ENCODE peak calls at places on chromosomes 12 and 14, in five cellular contexts. One of them, this sample, is unnamed.

GRCh38 chr12:6662602-6662905 is 365 bp downstream of the ING4 start:
- DNase-seq in activated CD8-positive, alpha-beta memory T cell treated with anti-CD3 and anti-CD28 coated beads, Interleukin-2, amount 50 U/mL, for 4 hours: no peak
- DNase-seq in HTR-8/SVneo: peak
- DNase-seq in CD4-positive, CD25-positive, alpha-beta regulatory T cell: no peak
- DNase-seq in MM.1S: no peak
- DNase-seq in this sample: no peak

GRCh38 chr14:101813171-101813759 is 51.8 kb downstream of the PPP2R5C start:
- DNase-seq in activated CD8-positive, alpha-beta memory T cell treated with anti-CD3 and anti-CD28 coated beads, Interleukin-2, amount 50 U/mL, for 4 hours: no peak
- DNase-seq in MM.1S: no peak
- DNase-seq in CD4-positive, CD25-positive, alpha-beta regulatory T cell: no peak
- DNase-seq in HTR-8/SVneo: no peak
- DNase-seq in this sample: no peak

GRCh38 chr12:6788972-6789905 is at the start of gene CD4:
- DNase-seq in CD4-positive, CD25-positive, alpha-beta regulatory T cell: peak
- DNase-seq in HTR-8/SVneo: no peak
- DNase-seq in MM.1S: no peak
- DNase-seq in activated CD8-positive, alpha-beta memory T cell treated with anti-CD3 and anti-CD28 coated beads, Interleukin-2, amount 50 U/mL, for 4 hours: no peak
- DNase-seq in this sample: no peak

GRCh38 chr12:56987011-56987410 is 19.3 kb downstream of the ZBTB39 start:
- DNase-seq in HTR-8/SVneo: no peak
- DNase-seq in CD4-positive, CD25-positive, alpha-beta regulatory T cell: no peak
- DNase-seq in MM.1S: no peak
- DNase-seq in activated CD8-positive, alpha-beta memory T cell treated with anti-CD3 and anti-CD28 coated beads, Interleukin-2, amount 50 U/mL, for 4 hours: no peak
- DNase-seq in this sample: peak

GRCh38 chr12:3158851-3159465 is 81.8 kb downstream of the TSPAN9 start:
- DNase-seq in HTR-8/SVneo: no peak
- DNase-seq in activated CD8-positive, alpha-beta memory T cell treated with anti-CD3 and anti-CD28 coated beads, Interleukin-2, amount 50 U/mL, for 4 hours: no peak
- DNase-seq in MM.1S: no peak
- DNase-seq in CD4-positive, CD25-positive, alpha-beta regulatory T cell: no peak
- DNase-seq in this sample: no peak

GRCh38 chr12:127145929-127146789 is 1120.8 kb upstream of the TMEM132C start:
- DNase-seq in activated CD8-positive, alpha-beta memory T cell treated with anti-CD3 and anti-CD28 coated beads, Interleukin-2, amount 50 U/mL, for 4 hours: peak
- DNase-seq in CD4-positive, CD25-positive, alpha-beta regulatory T cell: no peak
- DNase-seq in HTR-8/SVneo: peak
- DNase-seq in MM.1S: no peak
- DNase-seq in this sample: peak

GRCh38 chr14:22610931-22611330 is 12.8 kb downstream of the ABHD4 start:
- DNase-seq in MM.1S: no peak
- DNase-seq in CD4-positive, CD25-positive, alpha-beta regulatory T cell: no peak
- DNase-seq in HTR-8/SVneo: no peak
- DNase-seq in activated CD8-positive, alpha-beta memory T cell treated with anti-CD3 and anti-CD28 coated beads, Interleukin-2, amount 50 U/mL, for 4 hours: no peak
- DNase-seq in this sample: no peak

GRCh38 chr14:96206461-96206860 is 1.8 kb downstream of the BDKRB2 start:
- DNase-seq in HTR-8/SVneo: no peak
- DNase-seq in MM.1S: no peak
- DNase-seq in activated CD8-positive, alpha-beta memory T cell treated with anti-CD3 and anti-CD28 coated beads, Interleukin-2, amount 50 U/mL, for 4 hours: no peak
- DNase-seq in CD4-positive, CD25-positive, alpha-beta regulatory T cell: no peak
- DNase-seq in this sample: peak

GRCh38 chr14:102878174-102878969 is 44.1 kb upstream of the AMN start:
- DNase-seq in HTR-8/SVneo: no peak
- DNase-seq in CD4-positive, CD25-positive, alpha-beta regulatory T cell: no peak
- DNase-seq in activated CD8-positive, alpha-beta memory T cell treated with anti-CD3 and anti-CD28 coated beads, Interleukin-2, amount 50 U/mL, for 4 hours: no peak
- DNase-seq in MM.1S: no peak
- DNase-seq in this sample: no peak

GRCh38 chr12:6764011-6764828 is 1.9 kb upstream of the PTMS start:
- DNase-seq in CD4-positive, CD25-positive, alpha-beta regulatory T cell: peak
- DNase-seq in MM.1S: peak
- DNase-seq in activated CD8-positive, alpha-beta memory T cell treated with anti-CD3 and anti-CD28 coated beads, Interleukin-2, amount 50 U/mL, for 4 hours: no peak
- DNase-seq in HTR-8/SVneo: peak
- DNase-seq in this sample: peak

GRCh38 chr12:40224439-40225291 is at the start of gene LRRK2:
- DNase-seq in activated CD8-positive, alpha-beta memory T cell treated with anti-CD3 and anti-CD28 coated beads, Interleukin-2, amount 50 U/mL, for 4 hours: peak
- DNase-seq in CD4-positive, CD25-positive, alpha-beta regulatory T cell: peak
- DNase-seq in HTR-8/SVneo: peak
- DNase-seq in MM.1S: no peak
- DNase-seq in this sample: peak

GRCh38 chr14:75578786-75579781 is 664 bp downstream of the FLVCR2 start:
- DNase-seq in HTR-8/SVneo: peak
- DNase-seq in activated CD8-positive, alpha-beta memory T cell treated with anti-CD3 and anti-CD28 coated beads, Interleukin-2, amount 50 U/mL, for 4 hours: no peak
- DNase-seq in MM.1S: no peak
- DNase-seq in CD4-positive, CD25-positive, alpha-beta regulatory T cell: no peak
- DNase-seq in this sample: peak

GRCh38 chr12:26832817-26833691 is at the start of gene ITPR2:
- DNase-seq in CD4-positive, CD25-positive, alpha-beta regulatory T cell: peak
- DNase-seq in HTR-8/SVneo: peak
- DNase-seq in MM.1S: peak
- DNase-seq in activated CD8-positive, alpha-beta memory T cell treated with anti-CD3 and anti-CD28 coated beads, Interleukin-2, amount 50 U/mL, for 4 hours: peak
- DNase-seq in this sample: peak

GRCh38 chr12:103930787-103931536 is 752 bp downstream of the HSP90B1 start:
- DNase-seq in activated CD8-positive, alpha-beta memory T cell treated with anti-CD3 and anti-CD28 coated beads, Interleukin-2, amount 50 U/mL, for 4 hours: peak
- DNase-seq in HTR-8/SVneo: no peak
- DNase-seq in MM.1S: peak
- DNase-seq in CD4-positive, CD25-positive, alpha-beta regulatory T cell: peak
- DNase-seq in this sample: peak

GRCh38 chr14:59788176-59788575 is 82.4 kb downstream of the RTN1 start:
- DNase-seq in HTR-8/SVneo: no peak
- DNase-seq in activated CD8-positive, alpha-beta memory T cell treated with anti-CD3 and anti-CD28 coated beads, Interleukin-2, amount 50 U/mL, for 4 hours: no peak
- DNase-seq in MM.1S: no peak
- DNase-seq in CD4-positive, CD25-positive, alpha-beta regulatory T cell: no peak
- DNase-seq in this sample: no peak

GRCh38 chr14:58716706-58717105 is 78.9 kb downstream of the DACT1 start:
- DNase-seq in HTR-8/SVneo: no peak
- DNase-seq in activated CD8-positive, alpha-beta memory T cell treated with anti-CD3 and anti-CD28 coated beads, Interleukin-2, amount 50 U/mL, for 4 hours: no peak
- DNase-seq in CD4-positive, CD25-positive, alpha-beta regulatory T cell: no peak
- DNase-seq in MM.1S: no peak
- DNase-seq in this sample: no peak

GRCh38 chr14:93332032-93332852 is 594 bp downstream of the BTBD7 start:
- DNase-seq in MM.1S: peak
- DNase-seq in CD4-positive, CD25-positive, alpha-beta regulatory T cell: no peak
- DNase-seq in activated CD8-positive, alpha-beta memory T cell treated with anti-CD3 and anti-CD28 coated beads, Interleukin-2, amount 50 U/mL, for 4 hours: peak
- DNase-seq in HTR-8/SVneo: peak
- DNase-seq in this sample: peak

GRCh38 chr12:2919249-2919648 is 28.6 kb downstream of the TULP3 start:
- DNase-seq in MM.1S: no peak
- DNase-seq in CD4-positive, CD25-positive, alpha-beta regulatory T cell: no peak
- DNase-seq in activated CD8-positive, alpha-beta memory T cell treated with anti-CD3 and anti-CD28 coated beads, Interleukin-2, amount 50 U/mL, for 4 hours: no peak
- DNase-seq in HTR-8/SVneo: no peak
- DNase-seq in this sample: no peak

GRCh38 chr12:109606261-109607028 is 32.9 kb downstream of the MVK start:
- DNase-seq in activated CD8-positive, alpha-beta memory T cell treated with anti-CD3 and anti-CD28 coated beads, Interleukin-2, amount 50 U/mL, for 4 hours: no peak
- DNase-seq in CD4-positive, CD25-positive, alpha-beta regulatory T cell: no peak
- DNase-seq in HTR-8/SVneo: no peak
- DNase-seq in MM.1S: no peak
- DNase-seq in this sample: no peak

GRCh38 chr14:37124617-37125016 is 47.8 kb downstream of the SLC25A21 start:
- DNase-seq in CD4-positive, CD25-positive, alpha-beta regulatory T cell: no peak
- DNase-seq in HTR-8/SVneo: no peak
- DNase-seq in MM.1S: no peak
- DNase-seq in activated CD8-positive, alpha-beta memory T cell treated with anti-CD3 and anti-CD28 coated beads, Interleukin-2, amount 50 U/mL, for 4 hours: no peak
- DNase-seq in this sample: peak

GRCh38 chr12:28539691-28540323 is 349.6 kb downstream of the CCDC91 start:
- DNase-seq in CD4-positive, CD25-positive, alpha-beta regulatory T cell: no peak
- DNase-seq in activated CD8-positive, alpha-beta memory T cell treated with anti-CD3 and anti-CD28 coated beads, Interleukin-2, amount 50 U/mL, for 4 hours: no peak
- DNase-seq in MM.1S: no peak
- DNase-seq in HTR-8/SVneo: no peak
- DNase-seq in this sample: no peak

GRCh38 chr14:63881926-63882325 is 29.1 kb downstream of the SYNE2 start:
- DNase-seq in activated CD8-positive, alpha-beta memory T cell treated with anti-CD3 and anti-CD28 coated beads, Interleukin-2, amount 50 U/mL, for 4 hours: no peak
- DNase-seq in HTR-8/SVneo: no peak
- DNase-seq in CD4-positive, CD25-positive, alpha-beta regulatory T cell: no peak
- DNase-seq in MM.1S: no peak
- DNase-seq in this sample: no peak